ENCODE peak calls at places on chromosome 6, in nine cellular contexts. K, O, A, J, T, Y, C, D and W are unnamed samples. For H3K27me3, the result is how much of the 10 kb centered on the place peaks cover.

GRCh38 chr6:74735304-74735703 is 470.5 kb downstream of the COL12A1 start:
- DNase-seq in D (no peak), J (no peak), O (no peak), C (peak), T (no peak), K (no peak), A (no peak), Y (peak), W (peak)

GRCh38 chr6:14848019-14848418 is 397.9 kb upstream of the JARID2 start:
- DNase-seq in Y (peak), T (no peak), A (no peak), C (no peak), K (no peak), J (no peak), D (no peak), O (no peak), W (peak)

GRCh38 chr6:101351173-101351572 is 42.3 kb upstream of the GRIK2 start:
- DNase-seq in K (no peak), D (no peak), T (no peak), Y (no peak), O (no peak), J (no peak), C (no peak), A (no peak), W (no peak)

GRCh38 chr6:53130891-53131290 is 17.8 kb downstream of the GCM1 start:
- DNase-seq in D (no peak), K (no peak), C (no peak), T (no peak), A (no peak), J (no peak), Y (no peak), O (no peak), W (no peak)

GRCh38 chr6:10873374-10873773 is 8.5 kb downstream of the GCM2 start:
- DNase-seq in Y (no peak), A (no peak), O (no peak), C (no peak), T (no peak), K (no peak), D (no peak), J (no peak), W (no peak)

GRCh38 chr6:32108094-32108627 is 977 bp downstream of the TNXB start:
- DNase-seq in A (no peak), Y (peak), J (no peak), T (peak), C (peak), D (no peak), K (peak), O (no peak), W (no peak)

GRCh38 chr6:132401120-132401940 is at the start of gene MOXD1:
- DNase-seq in C (peak), D (no peak), T (peak), A (no peak), K (peak), J (peak), Y (peak), O (peak), W (peak)

GRCh38 chr6:17758113-17758512 is 51.4 kb upstream of the NUP153 start:
- DNase-seq in D (no peak), Y (no peak), K (no peak), C (no peak), A (no peak), J (no peak), O (no peak), T (no peak), W (no peak)

GRCh38 chr6:104473021-104473429 is 386.7 kb downstream of the HACE1 start:
- DNase-seq in K (no peak), D (no peak), T (no peak), J (no peak), C (no peak), Y (no peak), A (no peak), O (no peak), W (no peak)

GRCh38 chr6:142903806-142904205 is 41.2 kb downstream of the HIVEP2 start:
- DNase-seq in J (no peak), K (no peak), O (no peak), T (no peak), A (no peak), D (no peak), Y (peak), C (no peak), W (peak)

GRCh38 chr6:168217880-168218537 is 101.6 kb downstream of the DACT2 start:
- DNase-seq in J (no peak), O (no peak), C (peak), D (no peak), A (no peak), Y (no peak), K (no peak), T (peak), W (no peak)

GRCh38 chr6:140107216-140107615 is 732.8 kb upstream of the CITED2 start:
- DNase-seq in J (no peak), O (no peak), Y (no peak), D (no peak), K (no peak), C (no peak), A (no peak), T (no peak), W (no peak)

GRCh38 chr6:140101818-140102217 is 727.4 kb upstream of the CITED2 start:
- DNase-seq in O (no peak), T (peak), Y (no peak), A (no peak), D (no peak), K (no peak), J (no peak), C (no peak), W (no peak)

GRCh38 chr6:140101367-140101766 is 726.9 kb upstream of the CITED2 start:
- DNase-seq in K (no peak), O (no peak), D (no peak), Y (peak), T (peak), C (no peak), A (no peak), J (no peak), W (no peak)

GRCh38 chr6:140105857-140106256 is 731.4 kb upstream of the CITED2 start:
- DNase-seq in D (no peak), O (no peak), C (peak), A (peak), K (no peak), T (no peak), J (no peak), Y (peak), W (peak)
- H3K27ac ChIP-seq in D (no peak), O (no peak), C (no peak), A (no peak), K (no peak), T (no peak), J (no peak), Y (no peak), W (no peak)

GRCh38 chr6:54264581-54265272 is 43.5 kb upstream of the TINAG start:
- DNase-seq in D (no peak), J (no peak), K (no peak), A (no peak), T (no peak), O (no peak), C (no peak), Y (no peak), W (peak)
- H3K27me3 ChIP-seq in D (under half), J (under half), K (under half), A (under half), T (under half), O (under half), C (under half), Y (under half), W (under half)

DNA sequence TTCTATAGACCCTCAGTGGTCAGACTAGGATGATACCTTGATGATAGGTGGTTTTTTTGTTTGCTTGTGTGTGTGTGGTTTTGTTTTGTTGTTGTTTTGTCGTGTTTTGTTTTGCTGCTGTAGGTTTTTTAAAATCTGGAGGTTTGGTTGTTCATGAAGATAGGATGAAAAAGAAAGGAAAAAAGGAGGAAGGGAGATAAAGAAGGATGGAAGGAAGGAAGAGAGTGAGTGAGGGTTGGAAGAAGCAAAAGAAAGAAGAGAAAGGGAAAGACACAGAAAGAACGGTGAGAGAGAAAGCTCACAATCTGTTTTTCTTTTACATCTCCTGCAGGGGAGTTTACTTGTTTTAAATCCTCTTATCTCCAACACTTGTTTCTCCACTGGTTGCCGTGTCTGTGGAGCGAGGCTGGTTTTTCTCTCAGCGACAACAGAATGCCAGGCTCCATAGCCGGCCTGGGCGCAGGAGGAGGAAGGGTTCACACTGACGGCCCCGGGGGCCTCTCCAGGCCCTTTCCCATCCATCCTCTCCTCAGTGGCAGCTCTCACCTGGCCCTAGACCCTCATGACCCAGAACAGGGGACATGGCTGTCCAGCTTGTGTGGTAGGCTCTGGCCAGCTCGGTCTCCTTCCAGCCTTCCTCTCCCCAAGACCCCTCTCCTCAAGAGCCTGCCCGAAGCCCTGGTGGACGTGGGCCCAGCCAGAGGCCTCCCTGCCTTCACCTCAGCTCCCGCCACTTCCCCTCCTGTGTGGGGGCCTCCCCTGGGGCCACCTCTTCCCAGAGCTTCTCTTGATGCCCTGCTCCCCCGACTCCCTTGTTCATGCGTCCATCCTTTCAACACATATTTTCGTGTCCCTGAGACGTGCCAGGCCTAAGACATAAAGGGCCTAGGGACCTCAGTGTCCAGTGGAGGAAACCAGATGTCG is 168.4 kb downstream of the VEGFA start:
- DNase-seq in J (no peak), T (no peak), Y (no peak), A (no peak), C (no peak), K (no peak), O (no peak), D (no peak), W (no peak)
- H3K27ac ChIP-seq in J (no peak), T (no peak), Y (no peak), A (no peak), C (peak), K (no peak), O (no peak), D (no peak), W (no peak)

GRCh38 chr6:149933461-149933860 is 8.4 kb upstream of the ULBP2 start:
- DNase-seq in O (no peak), K (no peak), A (no peak), Y (no peak), J (no peak), D (no peak), C (no peak), T (no peak), W (no peak)

GRCh38 chr6:149934249-149935156 is 7.3 kb upstream of the ULBP2 start:
- DNase-seq in C (peak), Y (peak), K (no peak), J (peak), T (peak), A (peak), D (no peak), O (peak), W (peak)

GRCh38 chr6:149933036-149933435 is 8.8 kb upstream of the ULBP2 start:
- DNase-seq in O (no peak), D (no peak), A (no peak), Y (no peak), C (no peak), J (no peak), T (no peak), K (no peak), W (no peak)

GRCh38 chr6:149929422-149929821 is 6.5 kb upstream of the RAET1G start:
- DNase-seq in A (no peak), C (no peak), Y (peak), K (no peak), T (no peak), D (no peak), J (no peak), O (no peak), W (no peak)

GRCh38 chr6:149931501-149931900 is 8.6 kb upstream of the RAET1G start:
- DNase-seq in O (no peak), J (no peak), T (no peak), K (no peak), C (no peak), D (no peak), A (no peak), Y (no peak), W (no peak)
- H3K27me3 ChIP-seq in O (under half), J (under half), T (under half), K (under half), C (half or more), D (half or more), A (under half), Y (under half), W (under half)

DNA sequence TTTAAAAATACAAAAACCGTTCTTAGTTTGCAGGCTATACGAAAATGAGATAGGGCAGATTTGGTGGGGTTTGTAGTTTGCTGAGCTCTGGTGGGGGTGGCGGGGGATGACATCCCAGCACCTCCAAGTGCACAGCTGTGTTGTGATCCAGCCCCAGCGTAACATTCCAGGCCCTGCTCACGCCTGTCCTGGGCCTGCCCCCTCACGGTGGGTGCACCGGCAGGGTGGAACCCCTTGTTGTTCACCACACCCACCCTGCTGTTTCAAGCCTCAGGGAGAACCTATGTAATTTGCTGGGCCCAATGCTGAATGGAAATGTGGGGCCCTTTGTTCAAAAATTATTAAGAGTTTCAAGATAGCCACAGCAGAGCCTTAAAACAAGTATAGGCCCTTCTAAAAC is 25.0 kb downstream of the ARMC2 start:
- DNase-seq in Y (no peak), C (no peak), T (no peak), K (no peak), J (no peak), D (no peak), A (no peak), O (no peak), W (no peak)
- H3K27ac ChIP-seq in Y (no peak), C (no peak), T (peak), K (no peak), J (no peak), D (peak), A (no peak), O (no peak), W (no peak)

GRCh38 chr6:27237089-27237723 is 10.3 kb upstream of the PRSS16 start:
- DNase-seq in J (peak), C (peak), K (no peak), D (no peak), O (no peak), Y (peak), A (peak), T (no peak), W (peak)
- H3K27me3 ChIP-seq in J (under half), C (under half), K (under half), D (half or more), O (under half), Y (under half), A (under half), T (under half), W (under half)

DNA sequence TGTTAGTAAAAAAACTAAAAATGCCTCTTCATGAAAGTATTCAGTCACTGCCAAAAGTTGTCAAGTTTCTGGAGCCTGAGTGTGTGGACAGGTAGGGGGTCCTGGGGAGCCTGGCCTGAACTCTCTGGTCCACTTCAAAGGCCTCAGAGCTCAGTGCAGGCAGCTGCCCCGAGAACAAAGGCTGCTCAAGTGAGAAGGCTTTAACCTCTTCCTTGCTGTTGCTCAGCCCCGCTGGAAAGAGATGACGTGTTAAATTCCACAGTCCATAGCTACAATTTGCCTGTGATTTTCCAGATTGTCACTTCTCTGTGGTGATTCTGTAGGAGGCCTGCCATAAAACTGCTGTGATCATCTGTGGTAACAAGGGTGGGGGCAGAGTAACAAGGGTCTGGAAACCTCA is 96.9 kb downstream of the FAM120B start:
- DNase-seq in C (peak), T (no peak), D (no peak), Y (peak), O (peak), K (no peak), A (no peak), J (no peak), W (peak)
- H3K27ac ChIP-seq in C (peak), T (no peak), D (no peak), Y (no peak), O (no peak), K (no peak), A (no peak), J (no peak), W (peak)